ENCODE peak calls at places on chromosome 2, in five cellular contexts. Z, T, Y, J and U are unnamed samples.

GRCh38 chr2:25109822-25110221 is 58.6 kb downstream of the POMC start:
- DNase-seq in Z (no peak), T (no peak), Y (no peak), J (no peak), U (no peak)

GRCh38 chr2:157158111-157158510 is 99.4 kb upstream of the GALNT5 start:
- DNase-seq in Z (no peak), T (no peak), Y (no peak), J (no peak), U (no peak)

GRCh38 chr2:30192327-30192726 is 39.0 kb upstream of the LBH start:
- DNase-seq in Z (no peak), T (no peak), Y (no peak), J (no peak), U (no peak)

GRCh38 chr2:75068546-75068945 is 110.1 kb downstream of the POLE4 start:
- DNase-seq in Z (no peak), T (no peak), Y (no peak), J (no peak), U (no peak)

GRCh38 chr2:120765911-120766757 is 30.5 kb downstream of the GLI2 start:
- DNase-seq in Z (no peak), T (no peak), Y (no peak), J (no peak), U (no peak)

GRCh38 chr2:197073701-197074433 is 147.4 kb upstream of the PGAP1 start:
- DNase-seq in Z (no peak), T (no peak), Y (no peak), J (no peak), U (no peak)

GRCh38 chr2:218746470-218746795 is 35.5 kb upstream of the CYP27A1 start:
- DNase-seq in Z (no peak), T (no peak), Y (no peak), J (no peak), U (no peak)

GRCh38 chr2:192314800-192315481 is 120.2 kb upstream of the TMEFF2 start:
- DNase-seq in Z (no peak), T (no peak), Y (no peak), J (no peak), U (no peak)